ENCODE peak calls at places on chromosomes 3 and 15, in five cellular contexts. One of them, this sample, is unnamed. For H4K20me1 and H3F3A, the result is how much of the 10 kb centered on the place peaks cover.

GRCh38 chr3:112770026-112770626 is 76.5 kb downstream of the CD200R1L start:
- DNase-seq in GM23248: peak
- DNase-seq in PC-3: peak
- DNase-seq in PC-9: no peak
- DNase-seq in SK-N-SH: no peak
- DNase-seq in this sample: no peak

GRCh38 chr3:57815034-57815433 is 58.9 kb downstream of the SLMAP start:
- DNase-seq in GM23248: no peak
- DNase-seq in PC-3: no peak
- DNase-seq in PC-9: no peak
- DNase-seq in SK-N-SH: no peak
- DNase-seq in this sample: no peak

GRCh38 chr15:71542836-71543235 is 267.5 kb upstream of the NR2E3 start:
- DNase-seq in GM23248: no peak
- DNase-seq in PC-3: no peak
- DNase-seq in PC-9: no peak
- DNase-seq in SK-N-SH: no peak
- DNase-seq in this sample: no peak

GRCh38 chr3:52232279-52233107 is 6.5 kb downstream of the TWF2 start:
- DNase-seq in GM23248: no peak
- DNase-seq in PC-3: no peak
- DNase-seq in PC-9: no peak
- DNase-seq in SK-N-SH: no peak
- DNase-seq in this sample: peak

GRCh38 chr3:133610031-133610430 is 36.5 kb downstream of the CDV3 start:
- DNase-seq in GM23248: peak
- DNase-seq in PC-3: no peak
- DNase-seq in PC-9: no peak
- DNase-seq in SK-N-SH: no peak
- DNase-seq in this sample: no peak

GRCh38 chr3:135170732-135171131 is 375.7 kb downstream of the EPHB1 start:
- DNase-seq in GM23248: no peak
- DNase-seq in PC-3: no peak
- DNase-seq in PC-9: no peak
- DNase-seq in SK-N-SH: no peak
- DNase-seq in this sample: no peak

GRCh38 chr15:39997031-39997430 is 42.0 kb downstream of the SRP14 start:
- DNase-seq in GM23248: peak
- DNase-seq in PC-3: peak
- DNase-seq in PC-9: no peak
- DNase-seq in SK-N-SH: no peak
- DNase-seq in this sample: no peak

GRCh38 chr15:32870240-32871033 is 152.6 kb downstream of the GREM1 start:
- DNase-seq in GM23248: peak
- DNase-seq in PC-3: peak
- DNase-seq in PC-9: no peak
- DNase-seq in SK-N-SH: no peak
- DNase-seq in this sample: no peak

GRCh38 chr15:53559364-53560253 is 199.9 kb downstream of the WDR72 start:
- DNase-seq in GM23248: no peak
- DNase-seq in PC-3: no peak
- DNase-seq in PC-9: no peak
- DNase-seq in SK-N-SH: no peak
- DNase-seq in this sample: no peak

GRCh38 chr3:9347086-9347485 is 15.8 kb upstream of the THUMPD3 start:
- DNase-seq in GM23248: peak
- DNase-seq in PC-3: no peak
- DNase-seq in PC-9: no peak
- DNase-seq in SK-N-SH: no peak
- DNase-seq in this sample: no peak

GRCh38 chr15:41698779-41699178 is 38.6 kb downstream of the MGA start:
- DNase-seq in GM23248: peak
- DNase-seq in PC-3: peak
- DNase-seq in PC-9: no peak
- DNase-seq in SK-N-SH: no peak
- DNase-seq in this sample: no peak

GRCh38 chr15:64288999-64289398 is 67.0 kb downstream of the CSNK1G1 start:
- DNase-seq in GM23248: peak
- DNase-seq in PC-3: no peak
- DNase-seq in PC-9: no peak
- DNase-seq in SK-N-SH: no peak
- DNase-seq in this sample: no peak

GRCh38 chr3:123312331-123313265 is 110.9 kb downstream of the SEC22A start:
- DNase-seq in GM23248: no peak
- DNase-seq in PC-3: no peak
- DNase-seq in PC-9: no peak
- DNase-seq in SK-N-SH: no peak
- DNase-seq in this sample: no peak

GRCh38 chr3:111714305-111714704 is 119.2 kb upstream of the ZBED2 start:
- DNase-seq in GM23248: peak
- DNase-seq in PC-3: peak
- DNase-seq in PC-9: no peak
- DNase-seq in SK-N-SH: no peak
- DNase-seq in this sample: peak

GRCh38 chr3:78258798-78259197 is 1218.9 kb downstream of the ROBO2 start:
- DNase-seq in GM23248: peak
- DNase-seq in PC-3: peak
- DNase-seq in PC-9: peak
- DNase-seq in SK-N-SH: no peak
- DNase-seq in this sample: no peak

GRCh38 chr3:102332205-102332604 is 102.6 kb upstream of the ZPLD1 start:
- DNase-seq in GM23248: no peak
- DNase-seq in PC-3: peak
- DNase-seq in PC-9: no peak
- DNase-seq in SK-N-SH: no peak
- DNase-seq in this sample: no peak

DNA sequence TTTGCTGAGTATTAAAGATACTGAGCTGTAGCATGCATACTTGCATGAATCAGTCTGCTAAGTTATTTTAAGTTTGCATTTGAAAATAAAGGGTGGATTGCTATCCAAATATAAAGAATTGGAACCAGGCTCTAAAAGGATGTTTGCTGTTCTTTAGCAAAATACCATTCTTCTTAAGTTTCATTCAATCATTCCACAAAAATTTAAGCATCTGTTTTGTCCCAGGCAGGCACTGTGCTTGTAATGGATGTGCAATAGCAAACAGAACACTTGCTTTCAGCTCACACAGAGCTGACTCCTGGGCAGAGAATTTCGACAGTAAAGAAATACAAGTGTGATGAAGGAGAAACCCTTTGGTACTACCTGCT is 151.1 kb downstream of the PGPEP1L start:
- DNase-seq in GM23248: peak
- DNase-seq in PC-3: peak
- DNase-seq in PC-9: no peak
- DNase-seq in SK-N-SH: no peak
- DNase-seq in this sample: no peak
- H4K20me1 ChIP-seq in GM23248: under half
- H4K20me1 ChIP-seq in PC-3: under half
- H4K20me1 ChIP-seq in PC-9: under half
- H4K20me1 ChIP-seq in SK-N-SH: under half
- H4K20me1 ChIP-seq in this sample: half or more

DNA sequence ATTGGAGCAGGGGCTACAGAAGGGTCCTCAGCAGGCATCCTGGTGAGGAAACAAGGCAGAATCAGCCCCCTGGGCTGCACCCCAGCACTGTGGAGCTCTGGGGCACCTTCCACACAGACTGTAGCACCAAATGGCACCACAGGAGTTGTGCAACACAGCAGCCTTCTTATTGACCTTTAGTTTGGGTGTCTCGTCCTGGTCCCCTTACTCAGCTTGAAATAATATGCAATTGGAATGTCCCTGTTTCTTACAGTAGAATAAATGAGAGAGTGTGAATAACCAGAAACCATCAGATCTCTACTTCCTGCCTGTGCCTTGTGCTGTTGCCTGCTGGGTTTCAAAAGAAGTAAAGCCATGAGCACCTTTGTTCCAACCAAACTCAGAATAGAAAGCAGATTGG is 44.5 kb downstream of the RPLP1 start:
- DNase-seq in GM23248: no peak
- DNase-seq in PC-3: no peak
- DNase-seq in PC-9: no peak
- DNase-seq in SK-N-SH: no peak
- DNase-seq in this sample: no peak
- H2AFZ ChIP-seq in GM23248: no peak
- H2AFZ ChIP-seq in PC-3: no peak
- H2AFZ ChIP-seq in PC-9: no peak
- H2AFZ ChIP-seq in SK-N-SH: no peak
- H2AFZ ChIP-seq in this sample: no peak

DNA sequence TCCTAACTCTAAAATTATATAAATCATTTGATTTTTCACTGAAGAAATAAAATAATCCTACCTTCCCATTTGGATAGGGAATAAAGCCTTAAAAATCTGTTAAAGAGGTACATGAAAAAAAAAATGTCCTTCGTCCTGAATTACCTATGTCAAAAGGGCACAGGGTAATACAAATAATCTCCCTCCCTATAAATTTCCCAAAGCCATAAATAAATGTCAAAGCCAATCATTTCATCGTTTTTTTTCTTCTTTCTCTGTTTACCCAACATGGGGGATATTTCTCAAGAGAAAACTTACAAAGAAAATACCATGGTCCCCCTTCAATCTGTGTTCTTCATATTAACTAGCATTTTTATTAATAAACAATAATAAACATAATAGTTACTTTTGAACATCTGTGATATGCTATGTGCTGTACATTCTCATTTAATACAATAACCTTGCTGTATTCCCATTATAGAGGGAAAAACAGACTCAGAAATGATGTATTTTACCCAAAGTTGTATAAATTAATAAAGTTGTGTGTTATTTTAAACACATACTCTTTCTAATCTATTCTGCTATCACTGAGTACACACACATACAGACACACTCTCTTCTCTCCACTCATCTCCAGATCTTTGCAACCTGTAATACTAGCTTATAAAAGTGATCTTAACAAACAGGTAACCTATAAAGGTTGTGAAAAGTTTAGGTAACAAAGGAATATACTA is 910 bp upstream of the ANKRD28 start:
- DNase-seq in GM23248: no peak
- DNase-seq in PC-3: no peak
- DNase-seq in PC-9: no peak
- DNase-seq in SK-N-SH: no peak
- DNase-seq in this sample: no peak
- H3F3A ChIP-seq in GM23248: under half
- H3F3A ChIP-seq in PC-3: under half
- H3F3A ChIP-seq in PC-9: under half
- H3F3A ChIP-seq in SK-N-SH: under half
- H3F3A ChIP-seq in this sample: under half

DNA sequence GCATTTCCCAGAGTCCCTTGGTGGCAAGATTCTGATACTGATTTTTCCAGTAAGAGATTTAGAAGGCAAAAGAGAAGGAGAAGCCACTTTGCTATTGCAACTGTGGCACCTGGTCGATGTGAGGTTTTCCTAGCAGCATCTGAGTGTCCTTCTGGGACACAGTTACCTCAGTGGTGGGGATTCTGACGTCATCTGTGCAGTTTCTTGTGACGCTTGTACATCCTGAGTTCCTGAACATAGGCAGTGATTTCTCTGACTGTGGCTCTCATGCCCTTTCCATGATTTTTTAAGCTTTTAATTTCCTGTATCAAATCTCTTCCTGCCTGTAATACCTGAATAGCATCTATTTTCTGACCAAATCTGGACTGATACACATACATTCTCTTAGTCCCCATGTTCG is 8.9 kb downstream of the USP13 start:
- DNase-seq in GM23248: no peak
- DNase-seq in PC-3: no peak
- DNase-seq in PC-9: no peak
- DNase-seq in SK-N-SH: no peak
- DNase-seq in this sample: no peak
- H4K20me1 ChIP-seq in GM23248: under half
- H4K20me1 ChIP-seq in PC-3: under half
- H4K20me1 ChIP-seq in PC-9: under half
- H4K20me1 ChIP-seq in SK-N-SH: half or more
- H4K20me1 ChIP-seq in this sample: half or more

GRCh38 chr3:107235193-107235922 is 141.9 kb upstream of the CCDC54 start:
- DNase-seq in GM23248: peak
- DNase-seq in PC-3: no peak
- DNase-seq in PC-9: no peak
- DNase-seq in SK-N-SH: peak
- DNase-seq in this sample: peak
- H2AFZ ChIP-seq in GM23248: peak
- H2AFZ ChIP-seq in PC-3: peak
- H2AFZ ChIP-seq in PC-9: no peak
- H2AFZ ChIP-seq in SK-N-SH: peak
- H2AFZ ChIP-seq in this sample: peak

GRCh38 chr15:89315375-89315929 is 19.2 kb downstream of the POLG start:
- DNase-seq in GM23248: no peak
- DNase-seq in PC-3: no peak
- DNase-seq in PC-9: no peak
- DNase-seq in SK-N-SH: no peak
- DNase-seq in this sample: no peak

GRCh38 chr15:89320200-89320599 is 14.4 kb downstream of the POLG start:
- DNase-seq in GM23248: no peak
- DNase-seq in PC-3: no peak
- DNase-seq in PC-9: no peak
- DNase-seq in SK-N-SH: no peak
- DNase-seq in this sample: no peak

GRCh38 chr15:89321521-89322410 is 12.9 kb downstream of the POLG start:
- DNase-seq in GM23248: peak
- DNase-seq in PC-3: no peak
- DNase-seq in PC-9: no peak
- DNase-seq in SK-N-SH: peak
- DNase-seq in this sample: no peak

GRCh38 chr15:89322822-89323221 is 11.8 kb downstream of the POLG start:
- DNase-seq in GM23248: no peak
- DNase-seq in PC-3: no peak
- DNase-seq in PC-9: no peak
- DNase-seq in SK-N-SH: no peak
- DNase-seq in this sample: no peak

GRCh38 chr15:89317188-89317720 is 17.4 kb downstream of the POLG start:
- DNase-seq in GM23248: no peak
- DNase-seq in PC-3: no peak
- DNase-seq in PC-9: no peak
- DNase-seq in SK-N-SH: no peak
- DNase-seq in this sample: no peak
- H3F3A ChIP-seq in GM23248: under half
- H3F3A ChIP-seq in PC-3: under half
- H3F3A ChIP-seq in PC-9: under half
- H3F3A ChIP-seq in SK-N-SH: under half
- H3F3A ChIP-seq in this sample: under half

DNA sequence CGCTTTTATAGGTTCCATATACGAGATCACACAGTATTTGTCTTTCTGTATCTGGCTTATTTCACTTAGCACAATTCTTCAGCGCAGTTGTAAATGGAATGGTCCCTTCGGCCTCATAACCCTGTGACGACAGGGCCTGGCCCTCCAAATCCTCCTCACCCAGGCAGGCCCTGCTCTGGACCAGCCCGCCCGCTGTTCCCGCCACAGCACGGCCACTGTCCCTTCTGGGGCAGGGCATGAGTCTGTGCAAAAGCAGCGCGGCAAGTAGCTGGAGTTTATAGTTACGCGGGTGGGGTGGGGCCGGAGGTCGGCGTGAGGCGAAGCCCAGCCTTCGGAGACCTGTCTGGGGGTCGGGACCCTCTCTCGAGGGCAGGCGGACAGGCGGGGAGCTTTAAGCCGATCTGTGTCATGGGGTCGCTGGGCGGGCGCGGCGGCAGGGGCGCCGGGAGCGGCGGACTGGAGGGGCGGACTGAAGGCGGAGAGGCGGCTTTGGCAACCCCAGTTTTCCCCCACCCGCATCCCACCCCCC is 543 bp downstream of the ARPIN start:
- DNase-seq in GM23248: peak
- DNase-seq in PC-3: peak
- DNase-seq in PC-9: peak
- DNase-seq in SK-N-SH: peak
- DNase-seq in this sample: peak
- H4K20me1 ChIP-seq in GM23248: under half
- H4K20me1 ChIP-seq in PC-3: under half
- H4K20me1 ChIP-seq in PC-9: under half
- H4K20me1 ChIP-seq in SK-N-SH: under half
- H4K20me1 ChIP-seq in this sample: under half

This sample was measured in neural progenitor cell.